ENCODE peak calls at places on chromosomes 2 and 18, in six cellular contexts. O is foreskin keratinocyte; J is HEK293T; Y is heart left ventricle; Q is stimulated activated CD8-positive, alpha-beta memory T cell treated with anti-CD3 and anti-CD28 coated beads, Interleukin-7, amount 100 ng/mL, for 24 hours; S is activated CD4-positive, alpha-beta T cell treated with anti-CD3 and anti-CD28 coated beads for 24 hours. U is an unnamed sample.

GRCh38 chr2:133596701-133597393 is 28.6 kb upstream of the NCKAP5 start:
- DNase-seq in O (no peak), J (no peak), Y (no peak), Q (no peak), S (no peak), U (no peak)

GRCh38 chr2:203734276-203734983 is 28.0 kb downstream of the CD28 start:
- DNase-seq in O (no peak), J (no peak), Y (no peak), Q (no peak), S (no peak), U (no peak)

GRCh38 chr2:186209532-186209931 is 276.5 kb upstream of the ZC3H15 start:
- DNase-seq in O (no peak), J (no peak), Y (no peak), Q (no peak), S (no peak), U (no peak)

GRCh38 chr2:32135409-32135808 is 30.3 kb upstream of the SLC30A6 start:
- DNase-seq in O (peak), J (peak), Y (no peak), Q (no peak), S (no peak), U (no peak)

GRCh38 chr2:86225581-86225980 is 26.3 kb downstream of the MRPL35 start:
- DNase-seq in O (no peak), J (no peak), Y (peak), Q (no peak), S (peak), U (peak)

GRCh38 chr2:167689444-167689843 is 558.0 kb downstream of the STK39 start:
- DNase-seq in O (no peak), J (no peak), Y (no peak), Q (no peak), S (no peak), U (no peak)

GRCh38 chr2:71071681-71072398 is 3.4 kb downstream of the NAGK start:
- DNase-seq in O (peak), J (no peak), Y (no peak), Q (no peak), S (peak), U (peak)

GRCh38 chr18:46859855-46860254 is 57.5 kb downstream of the PIAS2 start:
- DNase-seq in O (no peak), J (no peak), Y (no peak), Q (no peak), S (no peak), U (no peak)

GRCh38 chr2:174072857-174073256 is 107.7 kb upstream of the SP3 start:
- DNase-seq in O (no peak), J (no peak), Y (no peak), Q (no peak), S (no peak), U (no peak)

GRCh38 chr2:35820404-35820803 is 535.2 kb upstream of the CRIM1 start:
- DNase-seq in O (no peak), J (no peak), Y (no peak), Q (no peak), S (no peak), U (no peak)

GRCh38 chr2:159960413-159960812 is 102.0 kb downstream of the PLA2R1 start:
- DNase-seq in O (peak), J (no peak), Y (no peak), Q (no peak), S (no peak), U (no peak)

GRCh38 chr18:22432672-22433137 is 15.0 kb upstream of the CTAGE1 start:
- DNase-seq in O (peak), J (peak), Y (peak), Q (no peak), S (no peak), U (peak)

GRCh38 chr2:233353101-233353768 is 1.1 kb upstream of the DGKD start:
- DNase-seq in O (no peak), J (no peak), Y (peak), Q (no peak), S (no peak), U (peak)

GRCh38 chr2:58137856-58138255 is 91.2 kb downstream of the VRK2 start:
- DNase-seq in O (no peak), J (no peak), Y (peak), Q (no peak), S (no peak), U (no peak)

GRCh38 chr18:154151-154550 is 4.2 kb upstream of the USP14 start:
- DNase-seq in O (no peak), J (no peak), Y (peak), Q (no peak), S (no peak), U (no peak)

GRCh38 chr2:137173514-137173913 is 408.2 kb downstream of the THSD7B start:
- DNase-seq in O (peak), J (peak), Y (no peak), Q (no peak), S (no peak), U (no peak)

GRCh38 chr18:59060540-59060939 is 79.1 kb upstream of the SEC11C start:
- DNase-seq in O (no peak), J (no peak), Y (no peak), Q (no peak), S (no peak), U (no peak)

GRCh38 chr2:30709516-30709915 is 97.7 kb downstream of the CAPN13 start:
- DNase-seq in O (no peak), J (no peak), Y (no peak), Q (no peak), S (no peak), U (no peak)

GRCh38 chr2:81266106-81266505 is 961.6 kb upstream of the LRRTM1 start:
- DNase-seq in O (no peak), J (no peak), Y (no peak), Q (no peak), S (no peak), U (no peak)

GRCh38 chr2:182117203-182117602 is 131.6 kb downstream of the PPP1R1C start:
- DNase-seq in O (no peak), J (no peak), Y (no peak), Q (no peak), S (no peak), U (no peak)

GRCh38 chr2:10057231-10058107 is 14.1 kb downstream of the KLF11 start:
- DNase-seq in O (peak), J (peak), Y (peak), Q (no peak), S (no peak), U (peak)

GRCh38 chr2:10355471-10356458 is 53.1 kb downstream of the HPCAL1 start:
- DNase-seq in O (no peak), J (no peak), Y (no peak), Q (no peak), S (no peak), U (no peak)

GRCh38 chr2:37307500-37307899 is 17.1 kb downstream of the PRKD3 start:
- DNase-seq in O (no peak), J (no peak), Y (no peak), Q (no peak), S (no peak), U (no peak)

GRCh38 chr2:172639823-172640222 is 83.9 kb downstream of the PDK1 start:
- DNase-seq in O (peak), J (no peak), Y (no peak), Q (no peak), S (no peak), U (no peak)

GRCh38 chr2:107132141-107132540 is 246.2 kb upstream of the ST6GAL2 start:
- DNase-seq in O (no peak), J (no peak), Y (no peak), Q (no peak), S (no peak), U (no peak)

GRCh38 chr2:9191044-9191481 is 15.5 kb upstream of the ASAP2 start:
- DNase-seq in O (no peak), J (peak), Y (peak), Q (no peak), S (no peak), U (peak)

GRCh38 chr2:236168110-236169067 is at the start of gene GBX2:
- DNase-seq in O (peak), J (peak), Y (no peak), Q (no peak), S (no peak), U (no peak)

GRCh38 chr2:132550945-132551344 is 119.1 kb downstream of the LYPD1 start:
- DNase-seq in O (no peak), J (no peak), Y (no peak), Q (no peak), S (no peak), U (no peak)

GRCh38 chr2:160367887-160368286 is 125.7 kb downstream of the RBMS1 start:
- DNase-seq in O (no peak), J (peak), Y (no peak), Q (no peak), S (no peak), U (no peak)

GRCh38 chr2:201353116-201353515 is 4.0 kb downstream of the FLACC1 start:
- DNase-seq in O (no peak), J (no peak), Y (no peak), Q (no peak), S (no peak), U (no peak)

GRCh38 chr2:25664531-25665307 is 8.7 kb downstream of the DTNB start:
- DNase-seq in O (peak), J (peak), Y (peak), Q (no peak), S (no peak), U (peak)

GRCh38 chr2:208103616-208104015 is 20.7 kb downstream of the CRYGD start:
- DNase-seq in O (no peak), J (no peak), Y (no peak), Q (no peak), S (no peak), U (no peak)

GRCh38 chr2:133667085-133667484 is 98.8 kb upstream of the NCKAP5 start:
- DNase-seq in O (peak), J (no peak), Y (no peak), Q (no peak), S (no peak), U (no peak)